ENCODE peak calls at places on chromosomes 7 and 10, in five cellular contexts. U, Y, Q, H and F are unnamed samples.

GRCh38 chr7:91348686-91349085 is 84.5 kb downstream of the FZD1 start:
- DNase-seq in U (no peak), Y (no peak), Q (peak; percentile 54), H (no peak), F (no peak)

GRCh38 chr10:132835848-132836233 is 49.9 kb upstream of the NKX6-2 start:
- DNase-seq in U (no peak), Y (no peak), Q (no peak), H (no peak), F (no peak)

GRCh38 chr10:34229917-34230316 is 585.2 kb downstream of the PARD3 start:
- DNase-seq in U (no peak), Y (no peak), Q (no peak), H (no peak), F (no peak)

GRCh38 chr10:68333905-68334431 is 1.2 kb upstream of the PBLD start:
- DNase-seq in U (no peak), Y (no peak), Q (no peak), H (no peak), F (no peak)

GRCh38 chr10:7318836-7319235 is 92.0 kb downstream of the SFMBT2 start:
- DNase-seq in U (no peak), Y (no peak), Q (no peak), H (no peak), F (no peak)

GRCh38 chr10:78634835-78635234 is 433.9 kb upstream of the ZMIZ1 start:
- DNase-seq in U (no peak), Y (no peak), Q (peak; percentile 6), H (no peak), F (no peak)

GRCh38 chr7:4702961-4703512 is 20.9 kb downstream of the FOXK1 start:
- DNase-seq in U (no peak), Y (no peak), Q (no peak), H (peak; percentile 45), F (no peak)

GRCh38 chr7:13832346-13832745 is 157.1 kb downstream of the ETV1 start:
- DNase-seq in U (no peak), Y (no peak), Q (no peak), H (no peak), F (no peak)

GRCh38 chr10:125742465-125742864 is 23.0 kb downstream of the EDRF1 start:
- DNase-seq in U (no peak), Y (no peak), Q (no peak), H (no peak), F (no peak)
- TF ChIP-seq CTCF in U (no peak), Y (no peak), Q (no peak), H (no peak), F (peak; percentile 22)

GRCh38 chr7:159193543-159193942 is 48.9 kb upstream of the VIPR2 start:
- DNase-seq in U (no peak), Y (no peak), Q (no peak), H (no peak), F (no peak)

GRCh38 chr7:159196584-159196983 is 51.9 kb upstream of the VIPR2 start:
- DNase-seq in U (no peak), Y (no peak), Q (no peak), H (no peak), F (no peak)

GRCh38 chr7:159198016-159198724 is 53.5 kb upstream of the VIPR2 start:
- DNase-seq in U (no peak), Y (no peak), Q (no peak), H (no peak), F (no peak)

GRCh38 chr7:159197066-159197975 is 52.7 kb upstream of the VIPR2 start:
- DNase-seq in U (no peak), Y (no peak), Q (no peak), H (peak; percentile 80), F (no peak)

GRCh38 chr7:159195926-159196325 is 51.3 kb upstream of the VIPR2 start:
- DNase-seq in U (no peak), Y (no peak), Q (no peak), H (no peak), F (no peak)
- H3K27ac ChIP-seq in U (no peak overlapping the region), Y (no peak overlapping the region), Q (no peak overlapping the region), H (no peak overlapping the region), F (no peak overlapping the region)

GRCh38 chr10:69732147-69732825 is 69.4 kb upstream of the COL13A1 start:
- DNase-seq in U (no peak), Y (no peak), Q (no peak), H (no peak), F (no peak)

GRCh38 chr10:69730251-69731156 is 71.2 kb upstream of the COL13A1 start:
- DNase-seq in U (no peak), Y (peak; percentile 58), Q (no peak), H (no peak), F (peak; percentile 20)

GRCh38 chr10:69732826-69733150 is 68.9 kb upstream of the COL13A1 start:
- DNase-seq in U (no peak), Y (no peak), Q (no peak), H (no peak), F (no peak)

GRCh38 chr10:69731698-69732097 is 70.0 kb upstream of the COL13A1 start:
- DNase-seq in U (no peak), Y (no peak), Q (no peak), H (no peak), F (no peak)

GRCh38 chr10:69731184-69731583 is 70.5 kb upstream of the COL13A1 start:
- DNase-seq in U (no peak), Y (no peak), Q (peak; percentile 66), H (no peak), F (no peak)
- TF ChIP-seq CTCF in U (no peak), Y (no peak), Q (peak; percentile 51), H (no peak), F (no peak)

DNA sequence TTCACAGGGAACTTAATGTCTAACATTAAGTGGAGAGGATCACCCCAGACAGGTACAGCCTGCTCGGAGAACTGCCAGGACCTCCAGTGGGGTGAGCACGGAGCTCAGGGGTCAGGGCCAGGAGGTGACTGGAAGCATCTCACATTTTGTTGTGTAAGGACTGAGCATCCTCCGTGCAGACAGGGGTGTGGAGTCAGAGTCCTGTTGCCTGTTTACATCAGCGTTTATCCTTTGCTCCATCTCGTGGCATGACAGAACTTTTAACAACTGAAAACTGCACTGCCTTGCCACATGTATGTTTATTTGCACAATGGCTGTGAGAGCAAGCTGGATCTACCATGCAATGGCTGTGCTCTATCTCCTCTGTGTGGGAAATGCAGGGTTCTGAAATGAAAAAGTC is 175.4 kb upstream of the AKR1E2 start:
- DNase-seq in U (no peak), Y (no peak), Q (peak; percentile 27), H (no peak), F (no peak)
- H3K27ac ChIP-seq in U (peak overlapping the region; percentile 5), Y (no peak overlapping the region), Q (peak overlapping the region; percentile 61), H (no peak overlapping the region), F (no peak overlapping the region)

GRCh38 chr7:103077318-103077717 is 2.4 kb downstream of the ARMC10 start:
- DNase-seq in U (no peak), Y (no peak), Q (no peak), H (no peak), F (no peak)
- TF ChIP-seq CTCF in U (no peak), Y (no peak), Q (no peak), H (no peak), F (no peak)

GRCh38 chr7:132080467-132080866 is 495.8 kb downstream of the PLXNA4 start:
- DNase-seq in U (no peak), Y (no peak), Q (no peak), H (no peak), F (no peak)

GRCh38 chr7:132076301-132077049 is 499.8 kb downstream of the PLXNA4 start:
- DNase-seq in U (no peak), Y (no peak), Q (no peak), H (no peak), F (no peak)

GRCh38 chr7:132075573-132075972 is 500.7 kb downstream of the PLXNA4 start:
- DNase-seq in U (no peak), Y (no peak), Q (no peak), H (peak; percentile 39), F (no peak)

GRCh38 chr7:132078891-132079735 is 497.2 kb downstream of the PLXNA4 start:
- DNase-seq in U (no peak), Y (no peak), Q (no peak), H (no peak), F (no peak)

GRCh38 chr7:132077986-132078385 is 498.3 kb downstream of the PLXNA4 start:
- DNase-seq in U (no peak), Y (no peak), Q (no peak), H (no peak), F (no peak)
- H3K27ac ChIP-seq in U (peak overlapping the region; percentile 9), Y (no peak overlapping the region), Q (no peak overlapping the region), H (no peak overlapping the region), F (no peak overlapping the region)

GRCh38 chr7:157253850-157254249 is 83.0 kb upstream of the DNAJB6 start:
- DNase-seq in U (no peak), Y (peak; percentile 90), Q (no peak), H (no peak), F (no peak)
- TF ChIP-seq CTCF in U (peak; percentile 20), Y (no peak), Q (no peak), H (no peak), F (peak; percentile 12)